ENCODE peak calls at places on chromosomes 6 and 20, in seven cellular contexts. One of them, this sample, is unnamed.

GRCh38 chr6:49955847-49956246 is 8.1 kb downstream of the DEFB114 start:
- DNase-seq in NCI-H460: no peak
- DNase-seq in activated CD4-positive, alpha-beta T cell treated with anti-CD3 and anti-CD28 coated beads, Interleukin-2, amount 50 U/mL, for 48 hours: no peak
- DNase-seq in stromal cell of bone marrow: no peak
- DNase-seq in non-pigmented ciliary epithelial cell: no peak
- DNase-seq in prostate gland: no peak
- DNase-seq in fibroblast of gingiva: no peak
- DNase-seq in this sample: no peak

GRCh38 chr6:4957521-4958231 is 46.2 kb downstream of the RPP40 start:
- DNase-seq in NCI-H460: no peak
- DNase-seq in activated CD4-positive, alpha-beta T cell treated with anti-CD3 and anti-CD28 coated beads, Interleukin-2, amount 50 U/mL, for 48 hours: no peak
- DNase-seq in stromal cell of bone marrow: no peak
- DNase-seq in non-pigmented ciliary epithelial cell: no peak
- DNase-seq in prostate gland: no peak
- DNase-seq in fibroblast of gingiva: peak
- DNase-seq in this sample: peak

GRCh38 chr20:51428451-51429143 is 113.9 kb downstream of the NFATC2 start:
- DNase-seq in NCI-H460: no peak
- DNase-seq in activated CD4-positive, alpha-beta T cell treated with anti-CD3 and anti-CD28 coated beads, Interleukin-2, amount 50 U/mL, for 48 hours: no peak
- DNase-seq in stromal cell of bone marrow: no peak
- DNase-seq in non-pigmented ciliary epithelial cell: no peak
- DNase-seq in prostate gland: no peak
- DNase-seq in fibroblast of gingiva: peak
- DNase-seq in this sample: peak

GRCh38 chr6:150573041-150573681 is 26.5 kb upstream of the PLEKHG1 start:
- DNase-seq in NCI-H460: no peak
- DNase-seq in activated CD4-positive, alpha-beta T cell treated with anti-CD3 and anti-CD28 coated beads, Interleukin-2, amount 50 U/mL, for 48 hours: no peak
- DNase-seq in stromal cell of bone marrow: no peak
- DNase-seq in non-pigmented ciliary epithelial cell: no peak
- DNase-seq in prostate gland: no peak
- DNase-seq in fibroblast of gingiva: no peak
- DNase-seq in this sample: peak

GRCh38 chr6:16358531-16359138 is 120.2 kb downstream of the GMPR start:
- DNase-seq in NCI-H460: no peak
- DNase-seq in activated CD4-positive, alpha-beta T cell treated with anti-CD3 and anti-CD28 coated beads, Interleukin-2, amount 50 U/mL, for 48 hours: no peak
- DNase-seq in stromal cell of bone marrow: no peak
- DNase-seq in non-pigmented ciliary epithelial cell: no peak
- DNase-seq in prostate gland: no peak
- DNase-seq in fibroblast of gingiva: no peak
- DNase-seq in this sample: no peak

GRCh38 chr6:42088101-42088591 is 37.8 kb downstream of the TAF8 start:
- DNase-seq in NCI-H460: no peak
- DNase-seq in activated CD4-positive, alpha-beta T cell treated with anti-CD3 and anti-CD28 coated beads, Interleukin-2, amount 50 U/mL, for 48 hours: no peak
- DNase-seq in stromal cell of bone marrow: no peak
- DNase-seq in non-pigmented ciliary epithelial cell: no peak
- DNase-seq in prostate gland: no peak
- DNase-seq in fibroblast of gingiva: no peak
- DNase-seq in this sample: no peak

GRCh38 chr6:56072856-56073255 is 174.5 kb downstream of the COL21A1 start:
- DNase-seq in NCI-H460: no peak
- DNase-seq in activated CD4-positive, alpha-beta T cell treated with anti-CD3 and anti-CD28 coated beads, Interleukin-2, amount 50 U/mL, for 48 hours: no peak
- DNase-seq in stromal cell of bone marrow: peak
- DNase-seq in non-pigmented ciliary epithelial cell: no peak
- DNase-seq in prostate gland: no peak
- DNase-seq in fibroblast of gingiva: peak
- DNase-seq in this sample: no peak

GRCh38 chr6:95133578-95133977 is 443.8 kb upstream of the MANEA start:
- DNase-seq in NCI-H460: no peak
- DNase-seq in activated CD4-positive, alpha-beta T cell treated with anti-CD3 and anti-CD28 coated beads, Interleukin-2, amount 50 U/mL, for 48 hours: no peak
- DNase-seq in stromal cell of bone marrow: no peak
- DNase-seq in non-pigmented ciliary epithelial cell: no peak
- DNase-seq in prostate gland: no peak
- DNase-seq in fibroblast of gingiva: no peak
- DNase-seq in this sample: no peak

GRCh38 chr20:4130404-4131189 is 115.2 kb upstream of the RNF24 start:
- DNase-seq in NCI-H460: no peak
- DNase-seq in activated CD4-positive, alpha-beta T cell treated with anti-CD3 and anti-CD28 coated beads, Interleukin-2, amount 50 U/mL, for 48 hours: peak
- DNase-seq in stromal cell of bone marrow: peak
- DNase-seq in non-pigmented ciliary epithelial cell: no peak
- DNase-seq in prostate gland: no peak
- DNase-seq in fibroblast of gingiva: peak
- DNase-seq in this sample: no peak

GRCh38 chr6:72787521-72788031 is 165.7 kb downstream of the KCNQ5 start:
- DNase-seq in NCI-H460: no peak
- DNase-seq in activated CD4-positive, alpha-beta T cell treated with anti-CD3 and anti-CD28 coated beads, Interleukin-2, amount 50 U/mL, for 48 hours: no peak
- DNase-seq in stromal cell of bone marrow: peak
- DNase-seq in non-pigmented ciliary epithelial cell: no peak
- DNase-seq in prostate gland: peak
- DNase-seq in fibroblast of gingiva: peak
- DNase-seq in this sample: no peak

GRCh38 chr6:72560721-72561593 is 60.9 kb upstream of the KCNQ5 start:
- DNase-seq in NCI-H460: no peak
- DNase-seq in activated CD4-positive, alpha-beta T cell treated with anti-CD3 and anti-CD28 coated beads, Interleukin-2, amount 50 U/mL, for 48 hours: no peak
- DNase-seq in stromal cell of bone marrow: no peak
- DNase-seq in non-pigmented ciliary epithelial cell: no peak
- DNase-seq in prostate gland: no peak
- DNase-seq in fibroblast of gingiva: no peak
- DNase-seq in this sample: peak

GRCh38 chr6:138038148-138038870 is 68.9 kb downstream of the PERP start:
- DNase-seq in NCI-H460: no peak
- DNase-seq in activated CD4-positive, alpha-beta T cell treated with anti-CD3 and anti-CD28 coated beads, Interleukin-2, amount 50 U/mL, for 48 hours: no peak
- DNase-seq in stromal cell of bone marrow: no peak
- DNase-seq in non-pigmented ciliary epithelial cell: no peak
- DNase-seq in prostate gland: no peak
- DNase-seq in fibroblast of gingiva: no peak
- DNase-seq in this sample: no peak

GRCh38 chr6:36920049-36920448 is 34.3 kb downstream of the C6orf89 start:
- DNase-seq in NCI-H460: no peak
- DNase-seq in activated CD4-positive, alpha-beta T cell treated with anti-CD3 and anti-CD28 coated beads, Interleukin-2, amount 50 U/mL, for 48 hours: no peak
- DNase-seq in stromal cell of bone marrow: no peak
- DNase-seq in non-pigmented ciliary epithelial cell: no peak
- DNase-seq in prostate gland: no peak
- DNase-seq in fibroblast of gingiva: no peak
- DNase-seq in this sample: no peak

GRCh38 chr20:36745234-36745926 is 510 bp downstream of the NDRG3 start:
- DNase-seq in NCI-H460: no peak
- DNase-seq in activated CD4-positive, alpha-beta T cell treated with anti-CD3 and anti-CD28 coated beads, Interleukin-2, amount 50 U/mL, for 48 hours: peak
- DNase-seq in stromal cell of bone marrow: no peak
- DNase-seq in non-pigmented ciliary epithelial cell: no peak
- DNase-seq in prostate gland: peak
- DNase-seq in fibroblast of gingiva: no peak
- DNase-seq in this sample: no peak

GRCh38 chr20:47876348-47877056 is 91.2 kb upstream of the SULF2 start:
- DNase-seq in NCI-H460: no peak
- DNase-seq in activated CD4-positive, alpha-beta T cell treated with anti-CD3 and anti-CD28 coated beads, Interleukin-2, amount 50 U/mL, for 48 hours: no peak
- DNase-seq in stromal cell of bone marrow: no peak
- DNase-seq in non-pigmented ciliary epithelial cell: no peak
- DNase-seq in prostate gland: no peak
- DNase-seq in fibroblast of gingiva: no peak
- DNase-seq in this sample: no peak

GRCh38 chr20:38452880-38453624 is 17.9 kb upstream of the SNHG17 start:
- DNase-seq in NCI-H460: no peak
- DNase-seq in activated CD4-positive, alpha-beta T cell treated with anti-CD3 and anti-CD28 coated beads, Interleukin-2, amount 50 U/mL, for 48 hours: no peak
- DNase-seq in stromal cell of bone marrow: no peak
- DNase-seq in non-pigmented ciliary epithelial cell: peak
- DNase-seq in prostate gland: no peak
- DNase-seq in fibroblast of gingiva: peak
- DNase-seq in this sample: peak

GRCh38 chr6:98828210-98828798 is 6.1 kb upstream of the POU3F2 start:
- DNase-seq in NCI-H460: no peak
- DNase-seq in activated CD4-positive, alpha-beta T cell treated with anti-CD3 and anti-CD28 coated beads, Interleukin-2, amount 50 U/mL, for 48 hours: no peak
- DNase-seq in stromal cell of bone marrow: no peak
- DNase-seq in non-pigmented ciliary epithelial cell: no peak
- DNase-seq in prostate gland: no peak
- DNase-seq in fibroblast of gingiva: no peak
- DNase-seq in this sample: no peak

GRCh38 chr6:168133707-168134398 is 54.8 kb upstream of the FRMD1 start:
- DNase-seq in NCI-H460: no peak
- DNase-seq in activated CD4-positive, alpha-beta T cell treated with anti-CD3 and anti-CD28 coated beads, Interleukin-2, amount 50 U/mL, for 48 hours: no peak
- DNase-seq in stromal cell of bone marrow: no peak
- DNase-seq in non-pigmented ciliary epithelial cell: no peak
- DNase-seq in prostate gland: no peak
- DNase-seq in fibroblast of gingiva: no peak
- DNase-seq in this sample: no peak

GRCh38 chr6:17101422-17102257 is at the start of gene STMND1:
- DNase-seq in NCI-H460: no peak
- DNase-seq in activated CD4-positive, alpha-beta T cell treated with anti-CD3 and anti-CD28 coated beads, Interleukin-2, amount 50 U/mL, for 48 hours: peak
- DNase-seq in stromal cell of bone marrow: no peak
- DNase-seq in non-pigmented ciliary epithelial cell: no peak
- DNase-seq in prostate gland: peak
- DNase-seq in fibroblast of gingiva: no peak
- DNase-seq in this sample: no peak

GRCh38 chr20:50879649-50880550 is 51.3 kb downstream of the ADNP start:
- DNase-seq in NCI-H460: no peak
- DNase-seq in activated CD4-positive, alpha-beta T cell treated with anti-CD3 and anti-CD28 coated beads, Interleukin-2, amount 50 U/mL, for 48 hours: no peak
- DNase-seq in stromal cell of bone marrow: no peak
- DNase-seq in non-pigmented ciliary epithelial cell: no peak
- DNase-seq in prostate gland: no peak
- DNase-seq in fibroblast of gingiva: no peak
- DNase-seq in this sample: no peak

GRCh38 chr20:4997207-4997606 is 4.1 kb downstream of the SLC23A2 start:
- DNase-seq in NCI-H460: no peak
- DNase-seq in activated CD4-positive, alpha-beta T cell treated with anti-CD3 and anti-CD28 coated beads, Interleukin-2, amount 50 U/mL, for 48 hours: no peak
- DNase-seq in stromal cell of bone marrow: no peak
- DNase-seq in non-pigmented ciliary epithelial cell: no peak
- DNase-seq in prostate gland: no peak
- DNase-seq in fibroblast of gingiva: no peak
- DNase-seq in this sample: no peak

GRCh38 chr6:40369891-40370290 is 217.3 kb downstream of the LRFN2 start:
- DNase-seq in NCI-H460: no peak
- DNase-seq in activated CD4-positive, alpha-beta T cell treated with anti-CD3 and anti-CD28 coated beads, Interleukin-2, amount 50 U/mL, for 48 hours: no peak
- DNase-seq in stromal cell of bone marrow: no peak
- DNase-seq in non-pigmented ciliary epithelial cell: no peak
- DNase-seq in prostate gland: no peak
- DNase-seq in fibroblast of gingiva: no peak
- DNase-seq in this sample: no peak

GRCh38 chr6:109295109-109295765 is 87.0 kb downstream of the CD164 start:
- DNase-seq in NCI-H460: no peak
- DNase-seq in activated CD4-positive, alpha-beta T cell treated with anti-CD3 and anti-CD28 coated beads, Interleukin-2, amount 50 U/mL, for 48 hours: no peak
- DNase-seq in stromal cell of bone marrow: no peak
- DNase-seq in non-pigmented ciliary epithelial cell: no peak
- DNase-seq in prostate gland: no peak
- DNase-seq in fibroblast of gingiva: no peak
- DNase-seq in this sample: no peak

GRCh38 chr6:2857580-2858337 is 16.1 kb upstream of the SERPINB1 start:
- DNase-seq in NCI-H460: peak
- DNase-seq in activated CD4-positive, alpha-beta T cell treated with anti-CD3 and anti-CD28 coated beads, Interleukin-2, amount 50 U/mL, for 48 hours: peak
- DNase-seq in stromal cell of bone marrow: no peak
- DNase-seq in non-pigmented ciliary epithelial cell: no peak
- DNase-seq in prostate gland: no peak
- DNase-seq in fibroblast of gingiva: no peak
- DNase-seq in this sample: peak

GRCh38 chr6:134674562-134674961 is 275.3 kb downstream of the ALDH8A1 start:
- DNase-seq in NCI-H460: no peak
- DNase-seq in activated CD4-positive, alpha-beta T cell treated with anti-CD3 and anti-CD28 coated beads, Interleukin-2, amount 50 U/mL, for 48 hours: no peak
- DNase-seq in stromal cell of bone marrow: no peak
- DNase-seq in non-pigmented ciliary epithelial cell: no peak
- DNase-seq in prostate gland: no peak
- DNase-seq in fibroblast of gingiva: no peak
- DNase-seq in this sample: no peak

GRCh38 chr6:5337573-5337972 is 76.3 kb downstream of the FARS2 start:
- DNase-seq in NCI-H460: no peak
- DNase-seq in activated CD4-positive, alpha-beta T cell treated with anti-CD3 and anti-CD28 coated beads, Interleukin-2, amount 50 U/mL, for 48 hours: no peak
- DNase-seq in stromal cell of bone marrow: no peak
- DNase-seq in non-pigmented ciliary epithelial cell: no peak
- DNase-seq in prostate gland: no peak
- DNase-seq in fibroblast of gingiva: peak
- DNase-seq in this sample: no peak

GRCh38 chr6:43912598-43913387 is 142.8 kb downstream of the VEGFA start:
- DNase-seq in NCI-H460: no peak
- DNase-seq in activated CD4-positive, alpha-beta T cell treated with anti-CD3 and anti-CD28 coated beads, Interleukin-2, amount 50 U/mL, for 48 hours: no peak
- DNase-seq in stromal cell of bone marrow: no peak
- DNase-seq in non-pigmented ciliary epithelial cell: no peak
- DNase-seq in prostate gland: no peak
- DNase-seq in fibroblast of gingiva: no peak
- DNase-seq in this sample: no peak

GRCh38 chr6:47698342-47698787 is at the start of gene ADGRF4:
- DNase-seq in NCI-H460: peak
- DNase-seq in activated CD4-positive, alpha-beta T cell treated with anti-CD3 and anti-CD28 coated beads, Interleukin-2, amount 50 U/mL, for 48 hours: peak
- DNase-seq in stromal cell of bone marrow: no peak
- DNase-seq in non-pigmented ciliary epithelial cell: peak
- DNase-seq in prostate gland: peak
- DNase-seq in fibroblast of gingiva: no peak
- DNase-seq in this sample: peak

GRCh38 chr20:37545516-37545915 is 17.8 kb upstream of the BLCAP start:
- DNase-seq in NCI-H460: no peak
- DNase-seq in activated CD4-positive, alpha-beta T cell treated with anti-CD3 and anti-CD28 coated beads, Interleukin-2, amount 50 U/mL, for 48 hours: no peak
- DNase-seq in stromal cell of bone marrow: no peak
- DNase-seq in non-pigmented ciliary epithelial cell: no peak
- DNase-seq in prostate gland: no peak
- DNase-seq in fibroblast of gingiva: no peak
- DNase-seq in this sample: no peak

This sample was measured in K562.